ENCODE peak calls at places on chromosome 13, in five cellular contexts. Z is mucosa of descending colon, M is OCI-LY7, G is cardiac muscle cell, R is psoas muscle. X is an unnamed sample. For H3K36me3, the result is how much of the 10 kb centered on the place peaks cover.

GRCh38 chr13:113548778-113549621 is 35.6 kb upstream of the TFDP1 start:
- DNase-seq in Z (no peak), M (no peak), G (no peak), R (no peak), X (no peak)

GRCh38 chr13:40600145-40600751 is 66.2 kb downstream of the FOXO1 start:
- DNase-seq in Z (no peak), M (no peak), G (no peak), R (no peak), X (no peak)

GRCh38 chr13:40406405-40407138 is 259.9 kb downstream of the FOXO1 start:
- DNase-seq in Z (no peak), M (no peak), G (peak), R (no peak), X (no peak)

GRCh38 chr13:26721251-26721939 is 39.2 kb downstream of the GPR12 start:
- DNase-seq in Z (peak), M (no peak), G (no peak), R (peak), X (peak)

GRCh38 chr13:92827503-92827902 is 399.1 kb upstream of the GPC6 start:
- DNase-seq in Z (no peak), M (no peak), G (no peak), R (no peak), X (no peak)

GRCh38 chr13:59447031-59447430 is 716.7 kb downstream of the DIAPH3 start:
- DNase-seq in Z (no peak), M (no peak), G (no peak), R (no peak), X (no peak)

GRCh38 chr13:59879281-59879680 is 284.4 kb downstream of the DIAPH3 start:
- DNase-seq in Z (no peak), M (no peak), G (peak), R (no peak), X (no peak)

GRCh38 chr13:22012676-22013075 is 341.8 kb downstream of the FGF9 start:
- DNase-seq in Z (no peak), M (no peak), G (no peak), R (no peak), X (no peak)

GRCh38 chr13:73223372-73223781 is 164.6 kb downstream of the KLF5 start:
- DNase-seq in Z (no peak), M (no peak), G (no peak), R (no peak), X (peak)

GRCh38 chr13:50707533-50708096 is 135.9 kb downstream of the DLEU7 start:
- DNase-seq in Z (no peak), M (peak), G (no peak), R (no peak), X (no peak)
- H3K4me3 ChIP-seq in Z (no peak), M (peak), G (no peak), R (no peak), X (no peak)

GRCh38 chr13:77013853-77014542 is 13.0 kb downstream of the FBXL3 start:
- DNase-seq in Z (no peak), M (no peak), G (no peak), R (no peak), X (no peak)
- H3K36me3 ChIP-seq in Z (under half), M (half or more), G (under half), R (half or more), X (under half)

DNA sequence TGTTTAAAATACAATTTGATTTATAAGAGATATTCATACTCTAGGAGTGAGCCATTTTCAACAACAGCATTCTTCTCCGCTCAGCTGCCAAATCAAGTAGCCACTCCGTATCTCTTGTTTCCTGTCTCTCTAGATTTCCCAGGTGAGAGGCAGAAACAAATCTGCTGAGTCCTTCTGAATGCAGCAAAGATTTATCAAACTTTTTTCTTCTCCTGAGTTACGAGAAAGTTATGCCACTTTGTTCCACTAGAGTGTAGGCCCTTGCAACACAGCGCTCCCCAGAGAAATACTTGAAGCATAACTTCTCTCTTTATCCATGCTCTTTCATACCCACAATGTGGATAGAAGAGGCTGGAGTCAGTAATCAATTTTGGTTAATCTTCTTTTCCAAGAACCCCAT is 1960.8 kb downstream of the OLFM4 start:
- DNase-seq in Z (no peak), M (no peak), G (no peak), R (no peak), X (no peak)
- TF ChIP-seq CTCF in Z (no peak), M (no peak), G (no peak), R (no peak), X (no peak)

GRCh38 chr13:58318495-58319167 is 687.1 kb downstream of the PCDH17 start:
- DNase-seq in Z (peak), M (no peak), G (no peak), R (no peak), X (no peak)
- H3K4me3 ChIP-seq in Z (no peak), M (no peak), G (no peak), R (no peak), X (no peak)

GRCh38 chr13:51417716-51418115 is 35.1 kb downstream of the INTS6 start:
- DNase-seq in Z (no peak), M (no peak), G (no peak), R (no peak), X (no peak)
- H3K36me3 ChIP-seq in Z (under half), M (half or more), G (under half), R (under half), X (under half)

DNA sequence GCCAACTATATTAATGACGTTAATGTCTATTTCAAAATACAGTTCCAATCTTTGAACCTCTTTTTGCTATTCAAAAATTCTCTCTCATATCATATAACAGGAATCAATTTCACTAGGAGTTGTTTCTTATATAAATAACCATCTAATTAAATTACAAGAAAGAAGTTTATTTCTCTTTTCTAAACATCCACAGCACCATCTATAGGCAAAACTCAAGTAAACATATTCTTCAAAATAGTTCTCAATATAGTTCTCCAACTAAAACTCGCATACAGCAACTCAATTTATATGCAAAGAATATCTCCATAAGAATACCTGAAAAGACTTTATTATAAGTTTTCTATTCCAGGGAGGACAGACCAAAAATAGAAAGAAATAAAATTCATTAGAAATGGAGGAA is 65.6 kb downstream of the RBM26 start:
- DNase-seq in Z (no peak), M (no peak), G (no peak), R (no peak), X (no peak)
- TF ChIP-seq CTCF in Z (no peak), M (peak), G (no peak), R (no peak), X (no peak)

GRCh38 chr13:34988330-34988791 is 46.3 kb downstream of the NBEA start:
- DNase-seq in Z (no peak), M (no peak), G (no peak), R (no peak), X (no peak)
- H3K4me3 ChIP-seq in Z (no peak), M (no peak), G (no peak), R (no peak), X (no peak)

DNA sequence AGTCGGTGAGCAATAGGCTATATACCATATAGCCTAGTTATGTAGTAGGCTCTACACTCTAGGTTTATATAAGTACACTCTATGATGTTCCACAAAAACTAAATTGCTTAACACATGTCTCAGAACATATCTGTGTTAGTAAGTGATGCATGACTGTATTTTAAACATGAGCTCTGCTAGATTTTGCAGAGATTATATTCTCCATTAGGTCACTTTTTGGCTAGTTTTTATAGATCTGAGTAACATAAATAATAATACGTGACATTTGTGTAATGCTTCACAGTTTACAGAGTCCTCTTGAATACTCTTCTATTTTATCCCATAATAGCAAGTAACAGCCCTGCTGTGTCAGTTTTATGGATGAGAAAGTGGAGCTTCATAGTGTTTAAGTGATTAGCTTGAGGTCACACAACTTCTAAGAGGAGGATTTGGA is 47.8 kb downstream of the NDFIP2 start:
- DNase-seq in Z (no peak), M (no peak), G (no peak), R (no peak), X (no peak)
- H3K36me3 ChIP-seq in Z (under half), M (under half), G (under half), R (under half), X (under half)

DNA sequence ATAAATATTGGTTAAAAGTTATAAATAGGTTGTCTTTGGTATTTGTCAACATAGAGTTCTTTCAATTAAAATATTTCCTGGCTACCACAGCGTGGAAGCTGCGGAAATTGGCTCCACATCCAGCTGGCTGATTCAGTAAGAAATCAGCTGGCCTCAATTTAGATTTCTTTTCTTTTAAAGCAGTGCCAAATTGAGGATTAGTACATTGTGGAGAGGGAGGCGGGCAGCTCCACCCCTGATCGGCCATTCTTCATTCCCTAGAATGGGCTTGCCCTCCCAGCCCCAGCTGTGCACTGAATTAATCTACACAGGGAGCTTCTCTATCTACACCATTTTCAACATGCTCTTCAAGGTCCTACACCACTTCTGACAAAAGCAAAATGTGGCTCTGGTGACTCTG is 624.8 kb downstream of the DACH1 start:
- DNase-seq in Z (peak), M (no peak), G (no peak), R (no peak), X (no peak)
- TF ChIP-seq CTCF in Z (no peak), M (no peak), G (no peak), R (no peak), X (no peak)

GRCh38 chr13:76879876-76880270 is 6.3 kb downstream of the KCTD12 start:
- DNase-seq in Z (no peak), M (no peak), G (no peak), R (no peak), X (no peak)
- H3K4me3 ChIP-seq in Z (no peak), M (no peak), G (no peak), R (peak), X (no peak)